ENCODE peak calls at places on chromosomes 13 and 19, in seven cellular contexts. P is transverse colon, W is heart left ventricle, M is colonic mucosa, G is A549, S is breast epithelium, B is endodermal cell. E is an unnamed sample.

GRCh38 chr19:2500861-2501260 is 24.9 kb downstream of the GADD45B start:
- DNase-seq in B (no peak), P (peak; percentile 25), W (no peak), M (no peak), G (no peak), S (no peak), E (no peak)

GRCh38 chr13:31433201-31433600 is 233.4 kb downstream of the B3GLCT start:
- DNase-seq in W (no peak), G (no peak), B (no peak), S (no peak), M (no peak), P (no peak), E (no peak)

GRCh38 chr19:33152178-33152577 is 20.3 kb downstream of the WDR88 start:
- DNase-seq in B (peak; percentile 1), W (no peak), P (no peak), S (no peak), M (no peak), G (no peak), E (no peak)

GRCh38 chr19:39237200-39238184 is 7.3 kb downstream of the IFNL3 start:
- DNase-seq in P (peak; percentile 74), G (peak; percentile 33), M (peak; percentile 61), W (no peak), S (peak; percentile 61), B (peak; percentile 62), E (peak; percentile 85)

GRCh38 chr13:33279898-33280549 is 5.5 kb downstream of the STARD13 start:
- DNase-seq in P (no peak), S (no peak), B (no peak), G (peak; percentile 77), M (no peak), W (no peak), E (no peak)

GRCh38 chr19:15702590-15702930 is 25.3 kb upstream of the OR10H2 start:
- DNase-seq in S (peak; percentile 69), P (peak; percentile 89), G (peak; percentile 44), M (peak; percentile 94), W (peak; percentile 68), B (no peak), E (peak; percentile 86)

GRCh38 chr13:89066868-89067466 is 1395.8 kb downstream of the SLITRK5 start:
- DNase-seq in P (peak; percentile 12), S (no peak), M (peak; percentile 39), B (peak; percentile 61), W (no peak), G (peak; percentile 39), E (peak; percentile 70)

GRCh38 chr13:71320452-71320851 is 546.6 kb downstream of the DACH1 start:
- DNase-seq in B (peak; percentile 63), W (no peak), P (no peak), M (peak; percentile 20), S (no peak), G (peak; percentile 17), E (peak; percentile 35)

GRCh38 chr13:74144269-74144668 is 10.1 kb upstream of the KLF12 start:
- DNase-seq in G (no peak), M (no peak), W (no peak), P (no peak), S (no peak), B (no peak), E (no peak)

GRCh38 chr13:27442071-27442647 is 8.2 kb downstream of the MTIF3 start:
- DNase-seq in W (no peak), S (no peak), P (peak; percentile 58), M (peak; percentile 61), B (no peak), G (no peak), E (peak; percentile 71)

GRCh38 chr19:48319647-48320537 is 5.5 kb upstream of the EMP3 start:
- DNase-seq in B (peak; percentile 97), W (peak; percentile 83), M (peak; percentile 92), P (peak; percentile 91), G (peak; percentile 88), S (peak; percentile 86), E (peak; percentile 83)

GRCh38 chr19:942133-942645 is 16.4 kb downstream of the ARID3A start:
- DNase-seq in W (no peak), G (no peak), B (no peak), S (no peak), M (no peak), P (no peak), E (no peak)

GRCh38 chr19:42250666-42251531 is 4.0 kb downstream of the ERF start:
- DNase-seq in G (no peak), B (no peak), M (no peak), W (no peak), P (no peak), S (no peak), E (peak; percentile 42)

GRCh38 chr13:75364131-75364713 is 117.7 kb downstream of the TBC1D4 start:
- DNase-seq in M (no peak), B (no peak), G (no peak), S (no peak), P (no peak), W (no peak), E (no peak)

GRCh38 chr13:113862766-113863510 is 938 bp downstream of the GAS6 start:
- DNase-seq in M (peak; percentile 62), G (no peak), S (peak; percentile 63), P (peak; percentile 76), W (peak; percentile 81), B (peak; percentile 82), E (peak; percentile 72)

GRCh38 chr13:98216135-98216565 is 39.1 kb upstream of the RNF113B start:
- DNase-seq in B (no peak), S (no peak), W (peak; percentile 41), P (no peak), G (peak; percentile 10), M (no peak), E (no peak)

GRCh38 chr13:23776698-23777570 is 112.3 kb downstream of the MIPEP start:
- DNase-seq in W (no peak), P (no peak), G (no peak), B (no peak), M (no peak), S (no peak), E (no peak)

GRCh38 chr19:3775831-3776230 is 3.8 kb upstream of the RAX2 start:
- DNase-seq in G (no peak), P (no peak), S (no peak), M (no peak), B (no peak), W (no peak), E (no peak)

GRCh38 chr19:1123885-1124677 is 20.3 kb downstream of the GPX4 start:
- DNase-seq in P (no peak), S (no peak), G (no peak), W (no peak), B (no peak), M (no peak), E (no peak)

GRCh38 chr19:27779953-27780352 is 1433.0 kb downstream of the UQCRFS1 start:
- DNase-seq in W (no peak), P (no peak), G (no peak), M (no peak), B (no peak), S (no peak), E (no peak)

GRCh38 chr19:46761418-46761831 is 15.2 kb upstream of the STRN4 start:
- DNase-seq in B (no peak), S (no peak), P (no peak), G (no peak), M (no peak), W (no peak), E (no peak)

GRCh38 chr13:23899555-23899954 is 2.3 kb upstream of the C1QTNF9B start:
- DNase-seq in G (peak; percentile 4), S (no peak), P (no peak), M (peak; percentile 48), B (no peak), W (no peak), E (peak; percentile 18)

GRCh38 chr13:20482275-20482761 is 43.3 kb downstream of the CRYL1 start:
- DNase-seq in P (no peak), B (no peak), W (no peak), M (no peak), G (no peak), S (no peak), E (no peak)

GRCh38 chr19:10235003-10235402 is 3.9 kb upstream of the S1PR2 start:
- DNase-seq in P (no peak), M (no peak), G (no peak), S (no peak), B (no peak), W (no peak), E (no peak)
- H3K4me1 ChIP-seq in P (no peaks in the 10 kb centered on the region), M (no peaks in the 10 kb centered on the region), G (peaks cover 16% of the 10 kb centered on the region), S (peaks cover 6% of the 10 kb centered on the region), B (no peaks in the 10 kb centered on the region), W (peaks cover 39% of the 10 kb centered on the region), E (peaks cover 9% of the 10 kb centered on the region)

GRCh38 chr19:19406878-19407639 is 1.6 kb downstream of the GATAD2A start:
- DNase-seq in M (peak; percentile 72), S (no peak), B (no peak), P (peak; percentile 74), G (peak; percentile 53), W (no peak), E (peak; percentile 70)
- TF ChIP-seq CTCF in M (peak; percentile 26), S (no peak), B (peak; percentile 30), P (peak; percentile 38), G (peak; percentile 40), W (no peak), E (no peak)

DNA sequence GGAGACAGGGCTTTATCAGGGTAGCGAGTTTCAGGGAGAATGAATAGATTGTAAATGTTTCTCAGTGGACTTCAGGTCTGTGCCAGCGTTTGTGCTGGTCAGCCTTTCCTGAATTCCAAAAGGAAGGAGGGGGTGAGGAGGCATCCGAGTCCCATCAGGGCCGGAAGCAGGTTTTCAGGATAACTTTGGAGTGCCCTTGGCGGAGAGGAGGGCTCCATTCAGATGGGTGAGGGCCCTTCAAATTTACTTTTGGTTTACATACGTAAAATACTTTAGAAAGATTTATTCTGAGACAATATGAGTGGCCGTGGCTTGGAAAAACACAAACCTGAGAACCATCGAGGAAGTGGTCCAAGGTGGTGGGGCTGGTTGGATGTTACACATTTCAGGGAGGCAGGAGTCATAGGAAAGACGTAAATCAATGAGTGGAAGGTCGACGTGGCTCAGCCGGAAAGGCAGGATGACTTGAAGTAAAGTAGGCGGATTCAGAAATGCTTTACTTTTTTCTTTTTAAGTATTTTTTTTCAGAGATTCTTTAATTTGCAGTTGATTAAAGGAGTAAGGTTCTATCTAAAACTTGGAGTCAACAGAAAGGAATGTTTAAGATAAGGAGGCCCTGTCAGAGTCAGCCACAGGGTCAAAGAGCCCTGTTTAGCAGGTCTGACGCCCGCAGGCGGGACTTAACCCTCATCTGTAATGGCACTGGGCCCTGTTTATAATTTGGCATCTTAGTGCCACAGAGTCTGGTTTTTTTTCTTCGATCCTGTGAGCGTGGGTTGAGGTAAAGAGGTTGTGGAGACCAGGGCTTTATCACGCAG is 32.8 kb downstream of the ATP11A start:
- DNase-seq in M (no peak), B (peak; percentile 77), W (peak; percentile 77), P (no peak), G (peak; percentile 74), S (no peak), E (no peak)
- H3K4me1 ChIP-seq in M (no peaks in the 10 kb centered on the region), B (peaks cover 7% of the 10 kb centered on the region), W (peaks cover 67% of the 10 kb centered on the region), P (no peaks in the 10 kb centered on the region), G (peaks cover 38% of the 10 kb centered on the region), S (peaks cover 6% of the 10 kb centered on the region), E (no peaks in the 10 kb centered on the region)

GRCh38 chr19:55277494-55277893 is 2.4 kb downstream of the HSPBP1 start:
- DNase-seq in M (no peak), W (no peak), B (no peak), P (no peak), G (no peak), S (no peak), E (no peak)

GRCh38 chr19:55272142-55272541 is 7.8 kb downstream of the HSPBP1 start:
- DNase-seq in S (no peak), M (no peak), G (no peak), P (no peak), B (no peak), W (no peak), E (no peak)

GRCh38 chr19:55276720-55277430 is 3.0 kb downstream of the HSPBP1 start:
- DNase-seq in G (no peak), B (no peak), S (no peak), P (no peak), M (no peak), W (no peak), E (no peak)

GRCh38 chr19:55275851-55276719 is 3.8 kb downstream of the HSPBP1 start:
- DNase-seq in W (no peak), B (no peak), S (no peak), M (no peak), G (no peak), P (no peak), E (no peak)

GRCh38 chr19:55273978-55274707 is 5.8 kb downstream of the HSPBP1 start:
- DNase-seq in B (no peak), G (no peak), M (no peak), S (no peak), P (no peak), W (no peak), E (no peak)
- TF ChIP-seq CTCF in B (no peak), G (no peak), M (no peak), S (no peak), P (no peak), W (no peak), E (no peak)

E was measured in mucosa of descending colon.